ENCODE peak calls at places on chromosomes 4 and X, in seven cellular contexts. One of them, this sample, is unnamed.

GRCh38 chrX:125628435-125628834 is 308.8 kb downstream of the TEX13C start:
- DNase-seq in NCI-H1048: no peak
- DNase-seq in mucosa of descending colon: no peak
- DNase-seq in kidney: no peak
- DNase-seq in MCF 10A: no peak
- DNase-seq in lung: no peak
- DNase-seq in iris pigment epithelial cell: no peak
- DNase-seq in this sample: no peak

GRCh38 chr4:160523236-160523635 is 1420.4 kb downstream of the RAPGEF2 start:
- DNase-seq in NCI-H1048: no peak
- DNase-seq in mucosa of descending colon: no peak
- DNase-seq in kidney: no peak
- DNase-seq in MCF 10A: peak; percentile 63
- DNase-seq in lung: no peak
- DNase-seq in iris pigment epithelial cell: no peak
- DNase-seq in this sample: no peak

GRCh38 chr4:105102026-105102425 is 44.6 kb upstream of the TET2 start:
- DNase-seq in NCI-H1048: no peak
- DNase-seq in mucosa of descending colon: no peak
- DNase-seq in kidney: no peak
- DNase-seq in MCF 10A: no peak
- DNase-seq in lung: no peak
- DNase-seq in iris pigment epithelial cell: no peak
- DNase-seq in this sample: no peak

GRCh38 chrX:80721186-80721585 is 88.5 kb downstream of the BRWD3 start:
- DNase-seq in NCI-H1048: no peak
- DNase-seq in mucosa of descending colon: no peak
- DNase-seq in kidney: no peak
- DNase-seq in MCF 10A: no peak
- DNase-seq in lung: no peak
- DNase-seq in iris pigment epithelial cell: no peak
- DNase-seq in this sample: no peak

GRCh38 chr4:111475001-111475400 is 670.3 kb upstream of the FAM241A start:
- DNase-seq in NCI-H1048: no peak
- DNase-seq in mucosa of descending colon: peak; percentile 75
- DNase-seq in kidney: no peak
- DNase-seq in MCF 10A: peak; percentile 52
- DNase-seq in lung: no peak
- DNase-seq in iris pigment epithelial cell: peak; percentile 54
- DNase-seq in this sample: peak; percentile 24

GRCh38 chr4:62252728-62253127 is 1052.6 kb downstream of the ADGRL3 start:
- DNase-seq in NCI-H1048: no peak
- DNase-seq in mucosa of descending colon: no peak
- DNase-seq in kidney: no peak
- DNase-seq in MCF 10A: no peak
- DNase-seq in lung: no peak
- DNase-seq in iris pigment epithelial cell: no peak
- DNase-seq in this sample: no peak

GRCh38 chr4:94171616-94172015 is 36.0 kb upstream of the SMARCAD1 start:
- DNase-seq in NCI-H1048: no peak
- DNase-seq in mucosa of descending colon: no peak
- DNase-seq in kidney: no peak
- DNase-seq in MCF 10A: peak; percentile 3
- DNase-seq in lung: no peak
- DNase-seq in iris pigment epithelial cell: peak; percentile 22
- DNase-seq in this sample: no peak

GRCh38 chr4:791866-792630 is 33.9 kb downstream of the CPLX1 start:
- DNase-seq in NCI-H1048: no peak
- DNase-seq in mucosa of descending colon: peak; percentile 58
- DNase-seq in kidney: peak; percentile 74
- DNase-seq in MCF 10A: no peak
- DNase-seq in lung: no peak
- DNase-seq in iris pigment epithelial cell: peak; percentile 24
- DNase-seq in this sample: no peak

GRCh38 chrX:123590842-123591491 is 141.9 kb downstream of the THOC2 start:
- DNase-seq in NCI-H1048: no peak
- DNase-seq in mucosa of descending colon: no peak
- DNase-seq in kidney: no peak
- DNase-seq in MCF 10A: peak; percentile 45
- DNase-seq in lung: no peak
- DNase-seq in iris pigment epithelial cell: peak; percentile 68
- DNase-seq in this sample: peak; percentile 14

GRCh38 chrX:3636803-3637202 is 76.6 kb downstream of the PRKX start:
- DNase-seq in NCI-H1048: no peak
- DNase-seq in mucosa of descending colon: no peak
- DNase-seq in kidney: no peak
- DNase-seq in MCF 10A: no peak
- DNase-seq in lung: no peak
- DNase-seq in iris pigment epithelial cell: no peak
- DNase-seq in this sample: no peak

GRCh38 chr4:2694691-2695090 is 61.4 kb downstream of the TNIP2 start:
- DNase-seq in NCI-H1048: no peak
- DNase-seq in mucosa of descending colon: no peak
- DNase-seq in kidney: no peak
- DNase-seq in MCF 10A: peak; percentile 11
- DNase-seq in lung: no peak
- DNase-seq in iris pigment epithelial cell: peak; percentile 58
- DNase-seq in this sample: no peak

GRCh38 chr4:14994242-14994641 is 8.0 kb upstream of the CPEB2 start:
- DNase-seq in NCI-H1048: no peak
- DNase-seq in mucosa of descending colon: no peak
- DNase-seq in kidney: no peak
- DNase-seq in MCF 10A: peak; percentile 77
- DNase-seq in lung: no peak
- DNase-seq in iris pigment epithelial cell: peak; percentile 52
- DNase-seq in this sample: peak; percentile 80

GRCh38 chr4:112213850-112214249 is 17.7 kb upstream of the AP1AR start:
- DNase-seq in NCI-H1048: no peak
- DNase-seq in mucosa of descending colon: no peak
- DNase-seq in kidney: no peak
- DNase-seq in MCF 10A: peak; percentile 82
- DNase-seq in lung: no peak
- DNase-seq in iris pigment epithelial cell: peak; percentile 93
- DNase-seq in this sample: no peak

GRCh38 chrX:131063613-131064012 is 5.5 kb downstream of the ARHGAP36 start:
- DNase-seq in NCI-H1048: no peak
- DNase-seq in mucosa of descending colon: no peak
- DNase-seq in kidney: no peak
- DNase-seq in MCF 10A: no peak
- DNase-seq in lung: no peak
- DNase-seq in iris pigment epithelial cell: no peak
- DNase-seq in this sample: no peak

GRCh38 chr4:55820260-55820659 is 670 bp downstream of the EXOC1L start:
- DNase-seq in NCI-H1048: no peak
- DNase-seq in mucosa of descending colon: no peak
- DNase-seq in kidney: no peak
- DNase-seq in MCF 10A: no peak
- DNase-seq in lung: no peak
- DNase-seq in iris pigment epithelial cell: no peak
- DNase-seq in this sample: no peak

GRCh38 chrX:119105826-119106225 is 21.8 kb downstream of the KIAA1210 start:
- DNase-seq in NCI-H1048: no peak
- DNase-seq in mucosa of descending colon: no peak
- DNase-seq in kidney: no peak
- DNase-seq in MCF 10A: no peak
- DNase-seq in lung: no peak
- DNase-seq in iris pigment epithelial cell: peak; percentile 65
- DNase-seq in this sample: no peak

GRCh38 chrX:102739642-102740041 is 19.1 kb downstream of the GPRASP3 start:
- DNase-seq in NCI-H1048: no peak
- DNase-seq in mucosa of descending colon: no peak
- DNase-seq in kidney: no peak
- DNase-seq in MCF 10A: no peak
- DNase-seq in lung: no peak
- DNase-seq in iris pigment epithelial cell: peak; percentile 9
- DNase-seq in this sample: no peak

GRCh38 chr4:72857787-72858186 is 211.7 kb downstream of the COX18 start:
- DNase-seq in NCI-H1048: no peak
- DNase-seq in mucosa of descending colon: no peak
- DNase-seq in kidney: no peak
- DNase-seq in MCF 10A: peak; percentile 33
- DNase-seq in lung: no peak
- DNase-seq in iris pigment epithelial cell: peak; percentile 34
- DNase-seq in this sample: no peak

GRCh38 chrX:9310596-9310995 is 154.3 kb upstream of the TBL1X start:
- DNase-seq in NCI-H1048: no peak
- DNase-seq in mucosa of descending colon: no peak
- DNase-seq in kidney: no peak
- DNase-seq in MCF 10A: no peak
- DNase-seq in lung: no peak
- DNase-seq in iris pigment epithelial cell: peak; percentile 19
- DNase-seq in this sample: no peak

GRCh38 chrX:72169008-72169728 is 12.4 kb upstream of the PIN4 start:
- DNase-seq in NCI-H1048: no peak
- DNase-seq in mucosa of descending colon: peak; percentile 3
- DNase-seq in kidney: no peak
- DNase-seq in MCF 10A: no peak
- DNase-seq in lung: no peak
- DNase-seq in iris pigment epithelial cell: no peak
- DNase-seq in this sample: no peak

GRCh38 chr4:175996231-175996630 is 69.4 kb upstream of the WDR17 start:
- DNase-seq in NCI-H1048: no peak
- DNase-seq in mucosa of descending colon: no peak
- DNase-seq in kidney: no peak
- DNase-seq in MCF 10A: no peak
- DNase-seq in lung: no peak
- DNase-seq in iris pigment epithelial cell: no peak
- DNase-seq in this sample: no peak

GRCh38 chr4:5893013-5893580 is at the start of gene CRMP1:
- DNase-seq in NCI-H1048: peak; percentile 21
- DNase-seq in mucosa of descending colon: no peak
- DNase-seq in kidney: no peak
- DNase-seq in MCF 10A: no peak
- DNase-seq in lung: no peak
- DNase-seq in iris pigment epithelial cell: peak; percentile 10
- DNase-seq in this sample: no peak

GRCh38 chr4:109945056-109945455 is 32.4 kb downstream of the EGF start:
- DNase-seq in NCI-H1048: no peak
- DNase-seq in mucosa of descending colon: no peak
- DNase-seq in kidney: no peak
- DNase-seq in MCF 10A: peak; percentile 78
- DNase-seq in lung: no peak
- DNase-seq in iris pigment epithelial cell: no peak
- DNase-seq in this sample: peak; percentile 39

GRCh38 chr4:112840061-112840460 is 203.1 kb downstream of the LARP7 start:
- DNase-seq in NCI-H1048: no peak
- DNase-seq in mucosa of descending colon: no peak
- DNase-seq in kidney: no peak
- DNase-seq in MCF 10A: no peak
- DNase-seq in lung: no peak
- DNase-seq in iris pigment epithelial cell: peak; percentile 53
- DNase-seq in this sample: peak; percentile 71

GRCh38 chr4:81173213-81173612 is 41.8 kb downstream of the PRKG2 start:
- DNase-seq in NCI-H1048: no peak
- DNase-seq in mucosa of descending colon: no peak
- DNase-seq in kidney: no peak
- DNase-seq in MCF 10A: peak; percentile 39
- DNase-seq in lung: no peak
- DNase-seq in iris pigment epithelial cell: peak; percentile 79
- DNase-seq in this sample: no peak

GRCh38 chr4:46329118-46329976 is 60.6 kb downstream of the GABRA2 start:
- DNase-seq in NCI-H1048: peak; percentile 56
- DNase-seq in mucosa of descending colon: peak; percentile 71
- DNase-seq in kidney: no peak
- DNase-seq in MCF 10A: peak; percentile 80
- DNase-seq in lung: no peak
- DNase-seq in iris pigment epithelial cell: peak; percentile 40
- DNase-seq in this sample: peak; percentile 24

GRCh38 chr4:128715616-128716015 is 93.9 kb upstream of the JADE1 start:
- DNase-seq in NCI-H1048: no peak
- DNase-seq in mucosa of descending colon: no peak
- DNase-seq in kidney: no peak
- DNase-seq in MCF 10A: no peak
- DNase-seq in lung: no peak
- DNase-seq in iris pigment epithelial cell: peak; percentile 79
- DNase-seq in this sample: no peak

GRCh38 chrX:153963546-153963945 is 8.1 kb downstream of the HCFC1 start:
- DNase-seq in NCI-H1048: no peak
- DNase-seq in mucosa of descending colon: no peak
- DNase-seq in kidney: no peak
- DNase-seq in MCF 10A: no peak
- DNase-seq in lung: no peak
- DNase-seq in iris pigment epithelial cell: no peak
- DNase-seq in this sample: no peak

GRCh38 chr4:87011340-87012034 is 76.7 kb downstream of the AFF1 start:
- DNase-seq in NCI-H1048: no peak
- DNase-seq in mucosa of descending colon: no peak
- DNase-seq in kidney: no peak
- DNase-seq in MCF 10A: peak; percentile 79
- DNase-seq in lung: no peak
- DNase-seq in iris pigment epithelial cell: peak; percentile 97
- DNase-seq in this sample: peak; percentile 86

GRCh38 chr4:87532109-87532508 is 2.9 kb upstream of the SPARCL1 start:
- DNase-seq in NCI-H1048: no peak
- DNase-seq in mucosa of descending colon: no peak
- DNase-seq in kidney: no peak
- DNase-seq in MCF 10A: no peak
- DNase-seq in lung: no peak
- DNase-seq in iris pigment epithelial cell: no peak
- DNase-seq in this sample: no peak

GRCh38 chrX:22800360-22800759 is 199.4 kb upstream of the DDX53 start:
- DNase-seq in NCI-H1048: no peak
- DNase-seq in mucosa of descending colon: peak; percentile 9
- DNase-seq in kidney: peak; percentile 37
- DNase-seq in MCF 10A: peak; percentile 79
- DNase-seq in lung: no peak
- DNase-seq in iris pigment epithelial cell: peak; percentile 93
- DNase-seq in this sample: peak; percentile 81

GRCh38 chrX:11429543-11430085 is 136.4 kb downstream of the AMELX start:
- DNase-seq in NCI-H1048: no peak
- DNase-seq in mucosa of descending colon: no peak
- DNase-seq in kidney: no peak
- DNase-seq in MCF 10A: no peak
- DNase-seq in lung: no peak
- DNase-seq in iris pigment epithelial cell: no peak
- DNase-seq in this sample: no peak

GRCh38 chrX:55777596-55777995 is 60.0 kb downstream of the RRAGB start:
- DNase-seq in NCI-H1048: no peak
- DNase-seq in mucosa of descending colon: no peak
- DNase-seq in kidney: no peak
- DNase-seq in MCF 10A: no peak
- DNase-seq in lung: no peak
- DNase-seq in iris pigment epithelial cell: no peak
- DNase-seq in this sample: no peak

GRCh38 chr4:7384929-7385890 is 49.5 kb downstream of the PSAPL1 start:
- DNase-seq in NCI-H1048: no peak
- DNase-seq in mucosa of descending colon: no peak
- DNase-seq in kidney: peak; percentile 19
- DNase-seq in MCF 10A: no peak
- DNase-seq in lung: no peak
- DNase-seq in iris pigment epithelial cell: no peak
- DNase-seq in this sample: no peak

This sample was measured in foreskin keratinocyte.